ENCODE peak calls at places on chromosomes 2 and 18, in seven cellular contexts. X, C, V, T, J, E and B are unnamed samples.

GRCh38 chr2:109000654-109001600 is 11.9 kb upstream of the EDAR start:
- DNase-seq in J (peak), X (no peak), T (no peak), E (no peak), V (no peak), C (no peak), B (no peak)

GRCh38 chr2:181426687-181427086 is 30.5 kb upstream of the ITGA4 start:
- DNase-seq in E (no peak), T (no peak), X (no peak), C (no peak), V (no peak), J (no peak), B (no peak)

GRCh38 chr2:159146930-159147666 is 139.4 kb downstream of the WDSUB1 start:
- DNase-seq in T (no peak), V (no peak), E (no peak), J (peak), C (no peak), X (peak), B (no peak)

GRCh38 chr2:187627153-187627552 is 72.9 kb upstream of the TFPI start:
- DNase-seq in X (no peak), C (no peak), V (no peak), E (no peak), J (no peak), T (no peak), B (no peak)

GRCh38 chr2:208369091-208369490 is 37.5 kb upstream of the PTH2R start:
- DNase-seq in J (peak), E (no peak), V (no peak), C (no peak), T (no peak), X (no peak), B (no peak)

GRCh38 chr2:55010149-55010591 is 40.1 kb downstream of the RTN4 start:
- DNase-seq in X (no peak), E (peak), T (no peak), V (peak), C (peak), J (peak), B (peak)

GRCh38 chr2:241948299-241948897 is 78.9 kb downstream of the RTP5 start:
- DNase-seq in X (no peak), C (no peak), E (no peak), V (no peak), J (no peak), T (no peak), B (no peak)

GRCh38 chr2:117980783-117981676 is 32.8 kb downstream of the CCDC93 start:
- DNase-seq in E (peak), J (peak), T (peak), V (no peak), C (no peak), X (no peak), B (no peak)

GRCh38 chr2:39743170-39743851 is 35.7 kb downstream of the THUMPD2 start:
- DNase-seq in J (peak), X (no peak), E (no peak), V (peak), T (peak), C (no peak), B (no peak)

GRCh38 chr2:236525416-236525997 is 44.1 kb upstream of the ACKR3 start:
- DNase-seq in T (no peak), C (no peak), X (no peak), E (no peak), V (no peak), J (no peak), B (no peak)

GRCh38 chr2:206217162-206217561 is 57.3 kb upstream of the ZDBF2 start:
- DNase-seq in E (no peak), X (no peak), V (no peak), T (no peak), J (no peak), C (no peak), B (no peak)

GRCh38 chr2:191318729-191319078 is 73.5 kb downstream of the MYO1B start:
- DNase-seq in C (no peak), J (peak), T (peak), E (no peak), V (no peak), X (no peak), B (no peak)

GRCh38 chr18:69469444-69469919 is 68.8 kb downstream of the DOK6 start:
- DNase-seq in X (no peak), T (no peak), E (no peak), C (peak), V (peak), J (no peak), B (peak)

GRCh38 chr2:234964631-234965461 is 13.0 kb downstream of the SH3BP4 start:
- DNase-seq in X (no peak), C (no peak), V (no peak), J (no peak), T (no peak), E (no peak), B (no peak)

GRCh38 chr2:234502919-234503285 is 6.0 kb upstream of the ARL4C start:
- DNase-seq in E (no peak), V (no peak), J (peak), X (no peak), C (no peak), T (no peak), B (no peak)

GRCh38 chr2:155310589-155310988 is 612.1 kb downstream of the KCNJ3 start:
- DNase-seq in T (peak), C (no peak), E (no peak), V (no peak), J (peak), X (no peak), B (no peak)

GRCh38 chr2:68465081-68465916 is 1.8 kb downstream of the FBXO48 start:
- DNase-seq in C (no peak), E (no peak), J (peak), X (no peak), T (no peak), V (no peak), B (no peak)

GRCh38 chr2:44974064-44974715 is 32.7 kb downstream of the SIX3 start:
- DNase-seq in J (peak), X (no peak), E (no peak), C (peak), T (no peak), V (peak), B (peak)

GRCh38 chr2:233060500-233061006 is 411 bp downstream of the INPP5D start:
- DNase-seq in X (no peak), E (no peak), T (no peak), C (no peak), V (no peak), J (no peak), B (no peak)

GRCh38 chr2:219368690-219369108 is 19.0 kb downstream of the DNPEP start:
- DNase-seq in E (peak), T (peak), J (peak), V (no peak), X (no peak), C (no peak), B (no peak)

GRCh38 chr2:31469648-31470047 is 55.1 kb upstream of the XDH start:
- DNase-seq in X (no peak), T (no peak), E (no peak), J (no peak), V (no peak), C (no peak), B (no peak)

GRCh38 chr2:164599954-164600589 is 21.2 kb downstream of the GRB14 start:
- DNase-seq in V (peak), X (no peak), J (peak), T (peak), E (peak), C (peak), B (peak)

GRCh38 chr2:239240480-239240881 is 160.3 kb downstream of the HDAC4 start:
- DNase-seq in J (no peak), V (peak), T (no peak), C (peak), E (no peak), X (peak), B (no peak)

GRCh38 chr2:238700122-238700457 is 147.8 kb upstream of the TWIST2 start:
- DNase-seq in E (no peak), V (no peak), T (no peak), C (no peak), X (peak), J (peak), B (no peak)

GRCh38 chr2:27442282-27442980 is at the start of gene KRTCAP3:
- DNase-seq in V (no peak), C (peak), T (no peak), E (no peak), J (peak), X (no peak), B (peak)

GRCh38 chr18:37900281-37900680 is 334.7 kb upstream of the CELF4 start:
- DNase-seq in X (no peak), V (no peak), C (no peak), E (no peak), T (no peak), J (no peak), B (no peak)

GRCh38 chr2:118085173-118086023 is 2.9 kb upstream of the INSIG2 start:
- DNase-seq in T (no peak), E (no peak), C (no peak), J (peak), X (no peak), V (no peak), B (no peak)

GRCh38 chr2:238461491-238461890 is 34.8 kb downstream of the ASB1 start:
- DNase-seq in V (no peak), X (no peak), T (no peak), E (no peak), C (no peak), J (no peak), B (no peak)

GRCh38 chr2:35160871-35161270 is 1194.7 kb upstream of the CRIM1 start:
- DNase-seq in X (no peak), J (no peak), V (no peak), E (no peak), T (no peak), C (no peak), B (no peak)

GRCh38 chr2:96537066-96537733 is 648 bp downstream of the ARID5A start:
- DNase-seq in X (peak), V (peak), J (no peak), T (peak), E (no peak), C (peak), B (peak)

GRCh38 chr2:50951416-50951815 is 80.5 kb downstream of the NRXN1 start:
- DNase-seq in E (no peak), J (peak), X (no peak), V (no peak), T (peak), C (no peak), B (no peak)

GRCh38 chr2:173607601-173608311 is 253.1 kb downstream of the CDCA7 start:
- DNase-seq in V (no peak), T (no peak), X (peak), C (no peak), J (no peak), E (no peak), B (no peak)

GRCh38 chr2:44388877-44389276 is 27.1 kb downstream of the CAMKMT start:
- DNase-seq in J (no peak), X (no peak), T (no peak), E (no peak), C (no peak), V (no peak), B (no peak)

GRCh38 chr2:241775223-241776177 is 1.1 kb upstream of the GAL3ST2 start:
- DNase-seq in T (no peak), E (no peak), V (peak), X (no peak), C (peak), J (no peak), B (peak)

GRCh38 chr18:48037481-48038271 is 107.2 kb upstream of the SMAD2 start:
- DNase-seq in V (peak), T (no peak), E (no peak), J (peak), C (peak), X (peak), B (no peak)

GRCh38 chr2:159475793-159476192 is 140.6 kb downstream of the BAZ2B start:
- DNase-seq in J (no peak), T (no peak), C (no peak), X (no peak), V (no peak), E (no peak), B (no peak)

GRCh38 chr18:62403125-62403524 is 78.0 kb downstream of the TNFRSF11A start:
- DNase-seq in X (no peak), J (no peak), C (no peak), V (no peak), T (no peak), E (no peak), B (no peak)

GRCh38 chr2:101463885-101464653 is 10.8 kb downstream of the RFX8 start:
- DNase-seq in T (peak), V (no peak), X (no peak), C (no peak), J (no peak), E (peak), B (no peak)

GRCh38 chr2:110993557-110994231 is 127.0 kb upstream of the BCL2L11 start:
- DNase-seq in C (no peak), J (peak), X (no peak), T (no peak), V (no peak), E (no peak), B (no peak)

GRCh38 chr2:217551229-217551909 is 451.4 kb downstream of the TNS1 start:
- DNase-seq in C (no peak), T (no peak), X (no peak), E (peak), J (no peak), V (no peak), B (no peak)

GRCh38 chr18:52007109-52007508 is 332.9 kb upstream of the DCC start:
- DNase-seq in J (no peak), E (no peak), V (no peak), C (no peak), T (no peak), X (no peak), B (no peak)
- TF ChIP-seq CTCF in J (no peak), E (no peak), V (peak), C (no peak), T (no peak), X (no peak), B (no peak)

GRCh38 chr18:211582-211981 is 53.2 kb downstream of the USP14 start:
- DNase-seq in V (no peak), T (no peak), X (no peak), C (no peak), E (no peak), J (no peak), B (no peak)

GRCh38 chr18:210780-211179 is 52.4 kb downstream of the USP14 start:
- DNase-seq in V (no peak), C (no peak), T (no peak), J (no peak), E (no peak), X (no peak), B (no peak)

GRCh38 chr18:213505-213904 is 54.3 kb downstream of the THOC1 start:
- DNase-seq in T (no peak), X (no peak), E (no peak), V (no peak), J (no peak), C (no peak), B (no peak)

GRCh38 chr18:213977-214376 is 53.9 kb downstream of the THOC1 start:
- DNase-seq in X (no peak), C (no peak), E (no peak), T (no peak), J (no peak), V (no peak), B (no peak)

DNA sequence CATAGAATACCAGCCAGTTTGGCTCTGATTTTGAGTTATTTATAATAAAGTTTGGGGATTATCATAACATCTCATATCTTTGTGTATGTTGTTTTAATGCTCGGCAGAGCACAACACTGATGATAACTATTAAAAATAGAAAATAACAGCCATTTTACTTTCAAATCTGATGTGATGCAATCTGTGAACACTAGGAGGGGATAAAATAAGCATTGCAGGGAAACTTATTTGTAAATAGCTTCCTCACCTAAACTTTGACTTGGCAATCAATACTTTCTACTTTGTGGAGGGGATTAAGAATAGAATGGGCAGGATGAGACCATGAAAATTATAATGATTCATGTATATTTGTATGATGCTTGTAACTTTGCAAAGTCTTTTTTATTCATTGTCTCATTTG is 54.4 kb downstream of the USP14 start:
- DNase-seq in C (no peak), E (no peak), J (no peak), X (no peak), V (no peak), T (no peak), B (no peak)
- TF ChIP-seq CTCF in C (no peak), E (no peak), J (no peak), X (no peak), V (no peak), T (no peak), B (no peak)

GRCh38 chr2:10157293-10157692 is 34.8 kb downstream of the RRM2 start:
- DNase-seq in C (no peak), T (no peak), J (no peak), X (no peak), V (no peak), E (no peak), B (no peak)
- TF ChIP-seq CTCF in C (no peak), T (no peak), J (no peak), X (no peak), V (peak), E (no peak), B (no peak)

DNA sequence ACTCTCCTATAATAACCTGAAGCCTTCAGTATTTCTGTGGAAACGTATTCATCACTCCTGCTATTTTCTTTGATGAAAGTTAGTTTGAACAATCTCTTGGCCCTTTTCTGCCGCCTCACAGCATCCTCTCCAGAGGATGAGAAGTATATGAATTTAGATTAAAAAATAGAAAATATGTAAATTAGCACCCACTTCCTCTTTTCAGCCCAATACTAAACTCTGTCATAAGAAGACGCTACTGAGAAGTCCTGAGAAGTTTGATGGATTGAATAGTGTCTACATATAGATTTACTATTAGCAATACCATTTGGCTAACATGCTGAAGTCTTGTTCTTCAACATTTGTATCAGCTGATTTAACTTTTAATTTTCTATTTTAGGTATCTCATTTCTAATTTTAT is 526.4 kb upstream of the SPHKAP start:
- DNase-seq in J (no peak), X (no peak), V (no peak), E (no peak), C (no peak), T (no peak), B (no peak)
- TF ChIP-seq CTCF in J (no peak), X (no peak), V (no peak), E (no peak), C (no peak), T (no peak), B (no peak)